ENCODE peak calls at places on chromosomes 5 and 9, in four cellular contexts. V is NCI-H2029, X is lower leg skin, C is A673. W is an unnamed sample.

GRCh38 chr5:76960004-76960625 is 7.3 kb downstream of the CRHBP start:
- DNase-seq in X (no peak), C (no peak), V (no peak), W (no peak)

GRCh38 chr9:87270241-87271234 is 227.1 kb upstream of the DAPK1 start:
- DNase-seq in C (peak), V (no peak), X (peak), W (peak)

GRCh38 chr5:175129121-175129520 is 314.9 kb downstream of the DRD1 start:
- DNase-seq in C (no peak), V (no peak), X (no peak), W (no peak)

GRCh38 chr5:7805379-7805778 is 45.6 kb downstream of the CFAP90 start:
- DNase-seq in V (no peak), X (no peak), C (no peak), W (no peak)

GRCh38 chr9:90802534-90802933 is 915 bp downstream of the SYK start:
- DNase-seq in V (no peak), C (no peak), X (no peak), W (no peak)

GRCh38 chr9:93261735-93262523 is 78.0 kb downstream of the WNK2 start:
- DNase-seq in C (no peak), V (no peak), X (peak), W (no peak)

GRCh38 chr5:125695994-125696679 is 727.1 kb upstream of the GRAMD2B start:
- DNase-seq in X (no peak), V (no peak), C (no peak), W (no peak)

GRCh38 chr9:124869986-124870560 is 8.1 kb downstream of the ARPC5L start:
- DNase-seq in V (peak), C (peak), X (no peak), W (peak)

GRCh38 chr5:157109744-157110143 is 900 bp upstream of the HAVCR2 start:
- DNase-seq in X (peak), C (no peak), V (no peak), W (no peak)

GRCh38 chr5:151092750-151093149 is 11.9 kb upstream of the TNIP1 start:
- DNase-seq in V (no peak), X (no peak), C (no peak), W (peak)

GRCh38 chr9:128917151-128917849 is 3.5 kb upstream of the PHYHD1 start:
- DNase-seq in V (peak), C (no peak), X (peak), W (peak)

GRCh38 chr9:123863164-123863855 is 66.6 kb downstream of the DENND1A start:
- DNase-seq in C (peak), V (no peak), X (no peak), W (no peak)

GRCh38 chr9:125910286-125910685 is 163.1 kb downstream of the PBX3 start:
- DNase-seq in V (no peak), X (no peak), C (no peak), W (no peak)